ENCODE peak calls at places on chromosomes 5 and 9, in five cellular contexts. C, N, W, D and Y are unnamed samples. For H3K4me1 and H3K36me3, the result is how much of the 10 kb centered on the place peaks cover.

GRCh38 chr5:108521841-108522506 is 140.1 kb upstream of the FBXL17 start:
- DNase-seq in C (no peak), N (no peak), W (peak), D (no peak), Y (peak)

GRCh38 chr5:125050926-125051325 is 304.5 kb upstream of the ZNF608 start:
- DNase-seq in C (no peak), N (no peak), W (no peak), D (no peak), Y (no peak)

GRCh38 chr5:133867851-133868545 is 100.4 kb downstream of the C5orf15 start:
- DNase-seq in C (no peak), N (no peak), W (no peak), D (no peak), Y (no peak)

GRCh38 chr5:134874831-134875655 is 872 bp downstream of the TXNDC15 start:
- DNase-seq in C (peak), N (peak), W (peak), D (peak), Y (peak)

GRCh38 chr5:143600396-143601075 is 197.1 kb upstream of the NR3C1 start:
- DNase-seq in C (no peak), N (no peak), W (peak), D (no peak), Y (no peak)

GRCh38 chr5:96245401-96246091 is 187.5 kb downstream of the PCSK1 start:
- DNase-seq in C (no peak), N (no peak), W (peak), D (no peak), Y (no peak)

GRCh38 chr5:175691761-175692160 is 33.9 kb downstream of the HRH2 start:
- DNase-seq in C (no peak), N (no peak), W (no peak), D (peak), Y (no peak)

GRCh38 chr5:81140461-81140860 is 92.7 kb upstream of the CKMT2 start:
- DNase-seq in C (no peak), N (no peak), W (no peak), D (no peak), Y (no peak)

GRCh38 chr5:129631946-129632345 is 115.9 kb upstream of the MINAR2 start:
- DNase-seq in C (no peak), N (no peak), W (no peak), D (no peak), Y (no peak)

GRCh38 chr5:59711316-59711715 is 182.2 kb downstream of the PDE4D start:
- DNase-seq in C (no peak), N (no peak), W (no peak), D (no peak), Y (no peak)

GRCh38 chr9:106918825-106919509 is 56.0 kb downstream of the ZNF462 start:
- DNase-seq in C (no peak), N (no peak), W (no peak), D (no peak), Y (no peak)

GRCh38 chr9:78573205-78573604 is 276.3 kb downstream of the PSAT1 start:
- DNase-seq in C (peak), N (no peak), W (no peak), D (no peak), Y (no peak)

GRCh38 chr5:11396867-11397266 is 507.4 kb downstream of the CTNND2 start:
- DNase-seq in C (no peak), N (no peak), W (no peak), D (no peak), Y (no peak)

GRCh38 chr9:23824241-23825142 is 1.5 kb downstream of the ELAVL2 start:
- DNase-seq in C (no peak), N (no peak), W (no peak), D (no peak), Y (no peak)

GRCh38 chr5:147906326-147907095 is at the start of gene C5orf46:
- DNase-seq in C (no peak), N (no peak), W (peak), D (no peak), Y (no peak)

GRCh38 chr5:147912015-147912414 is 5.7 kb upstream of the C5orf46 start:
- DNase-seq in C (no peak), N (no peak), W (no peak), D (no peak), Y (no peak)

GRCh38 chr5:147913786-147914185 is 7.4 kb upstream of the C5orf46 start:
- DNase-seq in C (no peak), N (no peak), W (no peak), D (no peak), Y (no peak)

DNA sequence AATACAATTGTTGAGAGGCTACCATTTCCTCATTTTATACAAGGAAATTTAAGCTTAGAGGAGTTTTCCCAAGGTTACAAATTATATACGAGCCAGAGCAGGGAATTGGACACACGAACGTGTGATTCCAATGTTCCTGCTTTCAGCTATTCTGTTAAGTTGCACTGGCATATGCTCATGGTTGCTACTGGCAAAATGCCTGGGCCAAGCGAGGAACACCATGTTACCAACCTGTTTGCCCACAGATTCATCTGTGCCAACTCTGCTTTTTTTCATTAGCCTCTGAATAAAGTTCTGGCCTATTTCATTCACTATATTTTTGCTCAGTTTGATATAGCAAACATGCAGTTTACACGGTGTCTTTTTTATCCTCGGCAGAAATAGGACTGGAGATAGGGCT is 5.1 kb upstream of the C5orf46 start:
- DNase-seq in C (peak), N (peak), W (no peak), D (peak), Y (no peak)
- H3K4me3 ChIP-seq in C (no peak), N (no peak), W (no peak), D (no peak), Y (no peak)

GRCh38 chr9:128716581-128717254 is 7.2 kb downstream of the ZDHHC12 start:
- DNase-seq in C (no peak), N (peak), W (no peak), D (no peak), Y (peak)
- H3K4me1 ChIP-seq in C (under half), N (under half), W (under half), D (under half), Y (under half)

GRCh38 chr9:98128316-98128715 is 9.3 kb upstream of the TRIM14 start:
- DNase-seq in C (no peak), N (no peak), W (no peak), D (peak), Y (no peak)

GRCh38 chr9:98130576-98131228 is 11.7 kb upstream of the TRIM14 start:
- DNase-seq in C (no peak), N (no peak), W (no peak), D (peak), Y (no peak)

GRCh38 chr9:98132158-98132557 is 13.1 kb upstream of the TRIM14 start:
- DNase-seq in C (no peak), N (no peak), W (no peak), D (peak), Y (no peak)

GRCh38 chr9:98127226-98127625 is 8.2 kb upstream of the TRIM14 start:
- DNase-seq in C (no peak), N (no peak), W (no peak), D (peak), Y (no peak)

DNA sequence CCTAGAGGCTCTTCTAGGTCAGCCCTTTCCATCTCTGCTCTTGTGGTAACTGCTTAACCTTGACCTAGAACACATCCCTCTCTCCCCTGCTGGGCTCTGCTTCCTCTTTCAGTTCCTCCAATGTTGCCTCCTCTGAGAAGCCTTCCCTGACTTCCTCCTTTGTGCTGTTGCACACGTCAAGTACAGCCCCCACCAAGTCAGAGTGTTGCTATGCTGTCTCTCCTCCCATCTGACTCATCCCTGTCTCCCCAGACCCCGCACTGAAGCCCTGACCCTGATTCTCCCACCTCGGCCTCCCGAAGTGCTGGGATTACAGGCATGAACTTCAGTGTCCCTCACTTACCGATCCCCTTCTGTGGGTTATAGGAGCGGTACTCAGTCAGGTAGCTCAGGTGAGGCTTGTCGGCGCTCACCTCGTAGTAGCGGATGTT is 10.4 kb upstream of the TRIM14 start:
- DNase-seq in C (no peak), N (no peak), W (no peak), D (peak), Y (no peak)
- H3K36me3 ChIP-seq in C (under half), N (under half), W (under half), D (under half), Y (under half)

DNA sequence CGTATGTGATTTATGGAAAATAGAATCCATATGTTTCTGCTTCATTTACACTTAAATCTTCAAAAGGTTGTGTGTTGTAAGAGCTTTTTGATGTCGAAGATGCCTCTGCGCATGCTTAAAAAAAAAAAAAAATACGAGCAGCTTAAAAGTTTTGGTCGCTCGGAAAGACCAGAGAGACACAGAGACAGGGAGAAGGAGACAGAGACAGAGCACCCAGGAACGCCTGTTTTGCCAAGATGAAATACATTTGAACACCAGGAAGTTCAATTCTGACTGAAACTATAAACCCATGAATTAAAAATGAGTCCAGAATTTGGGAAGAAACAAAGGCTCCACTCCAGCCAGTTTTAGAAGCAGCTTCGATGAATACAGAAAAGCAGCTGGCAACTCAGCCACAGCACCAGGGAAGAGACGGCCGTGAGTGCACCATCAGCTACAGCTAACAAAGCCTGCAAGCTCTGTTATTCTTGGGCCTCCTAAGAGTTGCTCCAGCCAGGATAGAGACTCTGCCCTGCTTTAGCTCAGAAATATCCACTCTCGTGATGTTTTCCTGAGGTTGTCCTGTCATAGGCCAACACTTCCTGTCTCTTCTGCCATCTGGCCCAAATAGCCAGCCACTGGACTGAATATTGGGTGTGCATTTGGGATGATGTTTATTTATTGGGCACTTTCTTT is 2.5 kb upstream of the ZNF474 start:
- DNase-seq in C (no peak), N (no peak), W (no peak), D (peak), Y (peak)
- H3K4me3 ChIP-seq in C (no peak), N (no peak), W (no peak), D (peak), Y (no peak)

GRCh38 chr5:138542956-138543729 is at the start of gene ETF1:
- DNase-seq in C (peak), N (peak), W (peak), D (peak), Y (peak)
- H3K4me1 ChIP-seq in C (under half), N (under half), W (half or more), D (half or more), Y (under half)

GRCh38 chr5:36181709-36182262 is 29.9 kb downstream of the SKP2 start:
- DNase-seq in C (no peak), N (no peak), W (no peak), D (no peak), Y (no peak)
- H3K36me3 ChIP-seq in C (under half), N (half or more), W (under half), D (under half), Y (under half)

GRCh38 chr5:88688242-88688959 is 194.6 kb downstream of the MEF2C start:
- DNase-seq in C (no peak), N (no peak), W (no peak), D (no peak), Y (no peak)
- H3K4me3 ChIP-seq in C (no peak), N (no peak), W (no peak), D (no peak), Y (no peak)

DNA sequence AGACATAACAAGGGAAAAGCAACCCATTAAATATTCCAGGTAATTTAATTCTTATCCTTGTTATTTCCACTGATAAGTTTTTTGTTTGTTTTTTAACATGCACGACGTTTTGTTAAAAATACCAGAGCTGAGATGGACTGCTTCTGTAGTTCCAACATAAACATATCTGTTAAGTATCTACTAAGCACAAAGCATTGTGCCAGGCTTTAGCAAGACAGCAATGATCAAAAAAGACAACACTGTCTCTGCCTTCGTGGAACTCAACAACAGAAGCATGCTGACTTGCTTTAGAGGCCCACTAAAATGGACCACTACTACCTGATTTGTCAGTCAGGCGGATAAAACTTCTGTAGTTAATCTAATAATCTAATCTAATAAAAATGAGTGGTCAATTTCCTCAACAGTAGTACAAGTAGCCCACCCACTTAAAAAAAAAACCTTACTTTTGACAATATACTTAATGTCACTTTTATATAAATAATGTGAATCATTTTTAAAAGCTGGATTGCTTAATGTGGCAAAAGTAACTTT is 3.1 kb downstream of the RAB14 start:
- DNase-seq in C (no peak), N (no peak), W (no peak), D (no peak), Y (no peak)
- H3K4me1 ChIP-seq in C (under half), N (half or more), W (half or more), D (half or more), Y (under half)

GRCh38 chr9:69214939-69215338 is 40.9 kb downstream of the TJP2 start:
- DNase-seq in C (no peak), N (no peak), W (peak), D (no peak), Y (no peak)
- H3K36me3 ChIP-seq in C (under half), N (under half), W (under half), D (under half), Y (under half)

GRCh38 chr5:72235725-72236124 is 84.3 kb downstream of the MRPS27 start:
- DNase-seq in C (no peak), N (no peak), W (no peak), D (no peak), Y (no peak)

GRCh38 chr5:72233835-72234234 is 86.2 kb downstream of the MRPS27 start:
- DNase-seq in C (no peak), N (no peak), W (no peak), D (no peak), Y (no peak)

GRCh38 chr5:72234898-72235297 is 85.1 kb downstream of the MRPS27 start:
- DNase-seq in C (no peak), N (no peak), W (no peak), D (no peak), Y (no peak)

GRCh38 chr5:72232838-72233237 is 87.2 kb downstream of the MRPS27 start:
- DNase-seq in C (no peak), N (no peak), W (no peak), D (no peak), Y (no peak)

GRCh38 chr5:72234265-72234700 is 85.8 kb downstream of the MRPS27 start:
- DNase-seq in C (no peak), N (no peak), W (no peak), D (no peak), Y (peak)
- H3K4me3 ChIP-seq in C (no peak), N (no peak), W (no peak), D (no peak), Y (no peak)